ENCODE peak calls at places on chromosomes 16 and 17, in eight cellular contexts. One of them, this sample, is unnamed.

GRCh38 chr17:67258836-67259468 is 14.0 kb upstream of the HELZ start:
- DNase-seq in thoracic aorta: no peak
- DNase-seq in fibroblast of pulmonary artery: no peak
- DNase-seq in BE2C: no peak
- DNase-seq in cardiac fibroblast: no peak
- DNase-seq in uterus: no peak
- DNase-seq in lung: no peak
- DNase-seq in colonic mucosa: no peak
- DNase-seq in this sample: no peak

GRCh38 chr16:77961811-77962210 is 60.5 kb upstream of the CLEC3A start:
- DNase-seq in thoracic aorta: no peak
- DNase-seq in fibroblast of pulmonary artery: no peak
- DNase-seq in BE2C: no peak
- DNase-seq in cardiac fibroblast: no peak
- DNase-seq in uterus: no peak
- DNase-seq in lung: no peak
- DNase-seq in colonic mucosa: no peak
- DNase-seq in this sample: no peak

GRCh38 chr17:74831442-74832146 is 28.1 kb downstream of the GRIN2C start:
- DNase-seq in thoracic aorta: no peak
- DNase-seq in fibroblast of pulmonary artery: no peak
- DNase-seq in BE2C: peak
- DNase-seq in cardiac fibroblast: no peak
- DNase-seq in uterus: no peak
- DNase-seq in lung: no peak
- DNase-seq in colonic mucosa: no peak
- DNase-seq in this sample: no peak

GRCh38 chr17:9021985-9022552 is 759 bp downstream of the NTN1 start:
- DNase-seq in thoracic aorta: no peak
- DNase-seq in fibroblast of pulmonary artery: peak
- DNase-seq in BE2C: no peak
- DNase-seq in cardiac fibroblast: peak
- DNase-seq in uterus: peak
- DNase-seq in lung: no peak
- DNase-seq in colonic mucosa: no peak
- DNase-seq in this sample: no peak

GRCh38 chr16:24853830-24854229 is 8.1 kb downstream of the SLC5A11 start:
- DNase-seq in thoracic aorta: no peak
- DNase-seq in fibroblast of pulmonary artery: peak
- DNase-seq in BE2C: peak
- DNase-seq in cardiac fibroblast: peak
- DNase-seq in uterus: peak
- DNase-seq in lung: no peak
- DNase-seq in colonic mucosa: no peak
- DNase-seq in this sample: no peak

GRCh38 chr17:37699285-37699973 is 45.4 kb downstream of the HNF1B start:
- DNase-seq in thoracic aorta: no peak
- DNase-seq in fibroblast of pulmonary artery: no peak
- DNase-seq in BE2C: no peak
- DNase-seq in cardiac fibroblast: no peak
- DNase-seq in uterus: no peak
- DNase-seq in lung: no peak
- DNase-seq in colonic mucosa: peak
- DNase-seq in this sample: no peak

GRCh38 chr17:41520821-41521521 is 2.3 kb upstream of the KRT15 start:
- DNase-seq in thoracic aorta: no peak
- DNase-seq in fibroblast of pulmonary artery: no peak
- DNase-seq in BE2C: peak
- DNase-seq in cardiac fibroblast: no peak
- DNase-seq in uterus: no peak
- DNase-seq in lung: no peak
- DNase-seq in colonic mucosa: peak
- DNase-seq in this sample: no peak

GRCh38 chr16:5604770-5605169 is 507.2 kb upstream of the EEF2KMT start:
- DNase-seq in thoracic aorta: no peak
- DNase-seq in fibroblast of pulmonary artery: no peak
- DNase-seq in BE2C: peak
- DNase-seq in cardiac fibroblast: peak
- DNase-seq in uterus: no peak
- DNase-seq in lung: no peak
- DNase-seq in colonic mucosa: peak
- DNase-seq in this sample: peak

GRCh38 chr16:81273223-81273940 is 34.9 kb downstream of the BCO1 start:
- DNase-seq in thoracic aorta: no peak
- DNase-seq in fibroblast of pulmonary artery: no peak
- DNase-seq in BE2C: no peak
- DNase-seq in cardiac fibroblast: no peak
- DNase-seq in uterus: no peak
- DNase-seq in lung: no peak
- DNase-seq in colonic mucosa: no peak
- DNase-seq in this sample: no peak

GRCh38 chr16:11602321-11602720 is 15.6 kb upstream of the LITAF start:
- DNase-seq in thoracic aorta: no peak
- DNase-seq in fibroblast of pulmonary artery: no peak
- DNase-seq in BE2C: no peak
- DNase-seq in cardiac fibroblast: no peak
- DNase-seq in uterus: no peak
- DNase-seq in lung: no peak
- DNase-seq in colonic mucosa: no peak
- DNase-seq in this sample: no peak

GRCh38 chr16:4754865-4755264 is 12.1 kb downstream of the ZNF500 start:
- DNase-seq in thoracic aorta: no peak
- DNase-seq in fibroblast of pulmonary artery: no peak
- DNase-seq in BE2C: no peak
- DNase-seq in cardiac fibroblast: no peak
- DNase-seq in uterus: no peak
- DNase-seq in lung: no peak
- DNase-seq in colonic mucosa: no peak
- DNase-seq in this sample: no peak

GRCh38 chr17:72274632-72275031 is 153.8 kb downstream of the SOX9 start:
- DNase-seq in thoracic aorta: no peak
- DNase-seq in fibroblast of pulmonary artery: no peak
- DNase-seq in BE2C: no peak
- DNase-seq in cardiac fibroblast: no peak
- DNase-seq in uterus: no peak
- DNase-seq in lung: no peak
- DNase-seq in colonic mucosa: no peak
- DNase-seq in this sample: no peak
- TF ChIP-seq CTCF in thoracic aorta: no peak
- TF ChIP-seq CTCF in fibroblast of pulmonary artery: no peak
- TF ChIP-seq CTCF in BE2C: no peak
- TF ChIP-seq CTCF in cardiac fibroblast: no peak
- TF ChIP-seq CTCF in uterus: no peak
- TF ChIP-seq CTCF in lung: no peak
- TF ChIP-seq CTCF in colonic mucosa: no peak
- TF ChIP-seq CTCF in this sample: no peak

DNA sequence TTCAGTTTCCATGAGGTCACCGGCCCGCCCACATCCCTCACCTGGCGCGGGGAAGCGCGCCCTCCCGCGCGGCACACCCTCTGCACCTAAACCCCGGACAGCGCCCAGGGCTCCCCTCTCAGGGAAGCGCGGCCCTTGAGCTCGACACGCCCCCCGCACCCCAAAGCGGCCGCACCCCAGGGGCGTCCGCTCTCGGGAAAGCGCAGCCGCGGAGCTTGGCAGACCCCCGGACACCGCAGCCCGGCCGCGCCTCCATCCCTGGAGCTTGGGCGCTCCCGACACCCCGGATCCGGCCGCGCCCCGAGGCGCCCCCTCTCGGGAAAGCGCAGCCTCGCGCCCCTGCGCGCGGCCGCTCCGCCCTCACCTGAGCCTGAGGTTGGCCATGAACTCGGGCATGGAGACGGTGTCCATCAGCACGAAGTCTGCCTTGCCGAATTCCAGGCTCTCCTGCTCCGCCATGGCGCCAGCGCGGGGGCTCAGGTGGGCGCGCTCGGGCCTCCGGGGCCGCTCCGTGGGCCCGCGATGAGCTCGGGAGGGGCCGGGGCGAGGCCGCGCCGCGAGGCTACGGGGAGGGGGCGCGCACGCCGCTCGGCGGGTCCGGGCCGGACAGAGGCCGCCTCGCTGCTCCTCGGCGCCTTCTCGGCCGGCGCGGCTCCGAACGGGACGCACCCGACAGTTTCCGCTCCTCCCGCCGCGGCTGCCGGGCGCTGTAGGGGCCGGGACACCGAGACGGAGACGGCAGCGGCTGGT is at the start of gene MYO1D:
- DNase-seq in thoracic aorta: no peak
- DNase-seq in fibroblast of pulmonary artery: no peak
- DNase-seq in BE2C: peak
- DNase-seq in cardiac fibroblast: no peak
- DNase-seq in uterus: peak
- DNase-seq in lung: peak
- DNase-seq in colonic mucosa: peak
- DNase-seq in this sample: peak
- H3K4me3 ChIP-seq in thoracic aorta: peak
- H3K4me3 ChIP-seq in fibroblast of pulmonary artery: peak
- H3K4me3 ChIP-seq in BE2C: peak
- H3K4me3 ChIP-seq in cardiac fibroblast: peak
- H3K4me3 ChIP-seq in uterus: peak
- H3K4me3 ChIP-seq in lung: peak
- H3K4me3 ChIP-seq in colonic mucosa: peak
- H3K4me3 ChIP-seq in this sample: peak

GRCh38 chr17:21126645-21127507 is at the start of gene DHRS7B:
- DNase-seq in thoracic aorta: peak
- DNase-seq in fibroblast of pulmonary artery: peak
- DNase-seq in BE2C: peak
- DNase-seq in cardiac fibroblast: peak
- DNase-seq in uterus: peak
- DNase-seq in lung: peak
- DNase-seq in colonic mucosa: peak
- DNase-seq in this sample: peak
- TF ChIP-seq CTCF in thoracic aorta: no peak
- TF ChIP-seq CTCF in fibroblast of pulmonary artery: no peak
- TF ChIP-seq CTCF in BE2C: no peak
- TF ChIP-seq CTCF in cardiac fibroblast: no peak
- TF ChIP-seq CTCF in uterus: peak
- TF ChIP-seq CTCF in lung: no peak
- TF ChIP-seq CTCF in colonic mucosa: no peak
- TF ChIP-seq CTCF in this sample: no peak

GRCh38 chr16:85557083-85557975 is 55.8 kb upstream of the GSE1 start:
- DNase-seq in thoracic aorta: no peak
- DNase-seq in fibroblast of pulmonary artery: peak
- DNase-seq in BE2C: no peak
- DNase-seq in cardiac fibroblast: no peak
- DNase-seq in uterus: peak
- DNase-seq in lung: no peak
- DNase-seq in colonic mucosa: peak
- DNase-seq in this sample: peak
- H3K4me3 ChIP-seq in thoracic aorta: peak
- H3K4me3 ChIP-seq in fibroblast of pulmonary artery: peak
- H3K4me3 ChIP-seq in BE2C: peak
- H3K4me3 ChIP-seq in cardiac fibroblast: peak
- H3K4me3 ChIP-seq in uterus: peak
- H3K4me3 ChIP-seq in lung: peak
- H3K4me3 ChIP-seq in colonic mucosa: peak
- H3K4me3 ChIP-seq in this sample: no peak

GRCh38 chr17:48066656-48067055 is 18.5 kb downstream of the NFE2L1 start:
- DNase-seq in thoracic aorta: no peak
- DNase-seq in fibroblast of pulmonary artery: no peak
- DNase-seq in BE2C: no peak
- DNase-seq in cardiac fibroblast: no peak
- DNase-seq in uterus: no peak
- DNase-seq in lung: no peak
- DNase-seq in colonic mucosa: no peak
- DNase-seq in this sample: no peak
- TF ChIP-seq CTCF in thoracic aorta: no peak
- TF ChIP-seq CTCF in fibroblast of pulmonary artery: peak
- TF ChIP-seq CTCF in BE2C: peak
- TF ChIP-seq CTCF in cardiac fibroblast: no peak
- TF ChIP-seq CTCF in uterus: no peak
- TF ChIP-seq CTCF in lung: no peak
- TF ChIP-seq CTCF in colonic mucosa: no peak
- TF ChIP-seq CTCF in this sample: no peak

DNA sequence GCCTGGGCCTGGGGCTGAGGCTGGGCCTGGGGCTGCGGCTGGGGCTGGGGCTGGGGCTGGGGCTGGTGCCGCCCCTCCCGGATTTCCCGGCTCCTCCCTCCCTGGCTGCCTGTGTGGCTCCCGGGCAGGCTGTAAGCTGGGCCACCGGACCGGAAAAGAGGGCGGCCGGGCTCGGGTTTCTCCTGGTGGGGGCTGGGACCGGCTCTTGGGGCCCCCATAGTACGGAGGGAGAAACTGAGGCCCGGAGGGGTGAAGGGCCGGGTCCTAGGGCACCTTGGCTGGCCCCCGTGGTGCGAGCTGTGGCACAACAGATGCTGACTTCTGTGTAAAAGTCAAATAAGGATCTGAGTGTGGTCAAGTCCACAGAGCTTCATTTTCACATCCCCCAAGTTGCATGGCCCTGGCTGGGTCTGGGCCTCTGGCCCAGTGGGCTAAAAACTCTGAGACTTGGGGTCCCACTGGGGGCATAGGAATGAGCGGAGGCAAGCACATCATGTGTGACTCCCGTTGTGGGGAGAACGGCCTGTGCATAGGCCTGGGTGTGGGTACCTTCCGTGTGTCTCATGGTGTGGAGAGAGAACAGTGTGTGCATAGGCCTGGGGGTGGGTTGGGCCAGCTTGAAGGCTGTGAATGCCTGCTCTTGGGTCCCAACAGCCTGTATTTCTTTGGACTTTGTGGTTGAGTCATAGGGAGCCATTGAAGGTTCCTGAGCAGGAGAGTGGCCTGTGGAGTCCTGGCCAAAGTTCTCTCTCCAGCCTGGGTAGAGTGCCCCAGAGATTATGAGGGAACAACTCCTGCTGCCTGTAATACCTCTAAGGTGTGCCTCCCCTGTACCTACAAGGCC is 123.9 kb upstream of the CIBAR2 start:
- DNase-seq in thoracic aorta: no peak
- DNase-seq in fibroblast of pulmonary artery: no peak
- DNase-seq in BE2C: no peak
- DNase-seq in cardiac fibroblast: peak
- DNase-seq in uterus: peak
- DNase-seq in lung: no peak
- DNase-seq in colonic mucosa: peak
- DNase-seq in this sample: peak
- H3K4me3 ChIP-seq in thoracic aorta: peak
- H3K4me3 ChIP-seq in fibroblast of pulmonary artery: peak
- H3K4me3 ChIP-seq in BE2C: peak
- H3K4me3 ChIP-seq in cardiac fibroblast: no peak
- H3K4me3 ChIP-seq in uterus: peak
- H3K4me3 ChIP-seq in lung: no peak
- H3K4me3 ChIP-seq in colonic mucosa: peak
- H3K4me3 ChIP-seq in this sample: peak